ENCODE peak calls at places on chromosomes 12 and 14, in seven cellular contexts. N, V, W, T, H, L and G are unnamed samples.

GRCh38 chr12:121514184-121514742 is 66.6 kb downstream of the KDM2B start:
- DNase-seq in N (peak; percentile 24), V (no peak), W (no peak), T (no peak), H (no peak), L (no peak), G (no peak)

GRCh38 chr12:93657076-93657475 is 20.1 kb upstream of the CRADD start:
- DNase-seq in N (no peak), V (no peak), W (no peak), T (no peak), H (no peak), L (no peak), G (no peak)

GRCh38 chr12:75439930-75440329 is 40.6 kb upstream of the GLIPR1 start:
- DNase-seq in N (no peak), V (no peak), W (no peak), T (no peak), H (no peak), L (no peak), G (no peak)

GRCh38 chr12:48419409-48419935 is 52.9 kb upstream of the ANP32D start:
- DNase-seq in N (no peak), V (no peak), W (no peak), T (no peak), H (no peak), L (no peak), G (no peak)

GRCh38 chr12:121748571-121749265 is 36.2 kb downstream of the TMEM120B start:
- DNase-seq in N (no peak), V (no peak), W (peak; percentile 88), T (no peak), H (peak; percentile 52), L (peak; percentile 84), G (peak; percentile 46)

GRCh38 chr12:116697305-116698130 is 40.4 kb downstream of the SPRING1 start:
- DNase-seq in N (peak; percentile 55), V (no peak), W (peak; percentile 57), T (peak; percentile 40), H (no peak), L (peak; percentile 48), G (peak; percentile 69)

GRCh38 chr12:89073659-89074058 is 278.6 kb downstream of the DUSP6 start:
- DNase-seq in N (no peak), V (no peak), W (no peak), T (no peak), H (no peak), L (no peak), G (no peak)

GRCh38 chr14:72451081-72451972 is 442.6 kb downstream of the DPF3 start:
- DNase-seq in N (no peak), V (peak; percentile 84), W (no peak), T (no peak), H (no peak), L (no peak), G (no peak)

GRCh38 chr12:67482751-67483661 is 165.5 kb upstream of the DYRK2 start:
- DNase-seq in N (peak; percentile 3), V (peak; percentile 66), W (no peak), T (no peak), H (no peak), L (no peak), G (no peak)

GRCh38 chr14:91399868-91400640 is 17.6 kb downstream of the CCDC88C start:
- DNase-seq in N (no peak), V (no peak), W (no peak), T (no peak), H (peak; percentile 55), L (no peak), G (no peak)

GRCh38 chr14:67984274-67984673 is 164.7 kb downstream of the RAD51B start:
- DNase-seq in N (no peak), V (no peak), W (no peak), T (no peak), H (no peak), L (no peak), G (no peak)

GRCh38 chr12:34214011-34214410 is 191.7 kb downstream of the ALG10 start:
- DNase-seq in N (no peak), V (no peak), W (no peak), T (no peak), H (no peak), L (no peak), G (no peak)

GRCh38 chr12:33440477-33440876 is 858 bp upstream of the SYT10 start:
- DNase-seq in N (no peak), V (no peak), W (no peak), T (no peak), H (no peak), L (no peak), G (no peak)

GRCh38 chr12:14756331-14757143 is 46.7 kb downstream of the WBP11 start:
- DNase-seq in N (peak; percentile 22), V (no peak), W (peak; percentile 45), T (no peak), H (peak; percentile 62), L (no peak), G (no peak)

GRCh38 chr12:122072031-122072970 is 6.3 kb upstream of the MLXIP start:
- DNase-seq in N (peak; percentile 83), V (no peak), W (no peak), T (no peak), H (no peak), L (no peak), G (peak; percentile 56)

GRCh38 chr12:53255993-53256392 is 12.1 kb upstream of the ESPL1 start:
- DNase-seq in N (no peak), V (no peak), W (no peak), T (no peak), H (no peak), L (no peak), G (no peak)

DNA sequence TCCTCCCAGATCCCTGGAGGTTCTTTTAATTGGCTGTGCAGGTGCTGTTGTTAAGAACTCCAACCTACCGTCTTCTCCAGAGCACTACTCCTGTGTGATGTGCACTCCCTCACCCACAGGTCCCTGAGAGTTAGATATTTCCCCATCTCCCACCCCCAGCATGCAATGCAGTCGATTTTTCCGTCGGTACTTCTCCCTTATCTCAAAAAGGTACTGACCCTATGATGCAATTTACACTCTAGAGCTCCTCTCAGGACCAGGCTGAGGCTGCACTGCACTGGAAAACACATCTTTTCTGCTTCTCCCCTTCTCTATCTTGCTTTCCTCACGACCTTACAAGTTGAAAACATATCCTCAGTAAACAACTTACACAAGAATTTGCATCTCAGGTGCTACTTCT is 312.4 kb upstream of the TBX3 start:
- DNase-seq in N (no peak), V (no peak), W (no peak), T (no peak), H (no peak), L (no peak), G (no peak)
- TF ChIP-seq JUND in N (no peak), V (no peak), W (no peak), T (no peak), H (no peak), L (no peak), G (no peak)

GRCh38 chr12:12837025-12837872 is 24.1 kb downstream of the DDX47 start:
- DNase-seq in N (peak; percentile 66), V (no peak), W (peak; percentile 37), T (peak; percentile 67), H (peak; percentile 51), L (peak; percentile 48), G (peak; percentile 16)
- TF ChIP-seq JUND in N (no peak), V (no peak), W (no peak), T (no peak), H (no peak), L (no peak), G (no peak)

GRCh38 chr14:73937012-73937411 is 12.9 kb downstream of the FAM161B start:
- DNase-seq in N (no peak), V (no peak), W (no peak), T (no peak), H (no peak), L (no peak), G (no peak)

GRCh38 chr14:73935666-73936065 is 14.2 kb downstream of the FAM161B start:
- DNase-seq in N (peak; percentile 51), V (no peak), W (no peak), T (no peak), H (no peak), L (peak; percentile 26), G (peak; percentile 33)
- TF ChIP-seq JUND in N (no peak), V (no peak), W (no peak), T (no peak), H (no peak), L (no peak), G (no peak)

GRCh38 chr14:64718762-64719161 is 14.5 kb downstream of the PLEKHG3 start:
- DNase-seq in N (no peak), V (no peak), W (no peak), T (no peak), H (no peak), L (no peak), G (no peak)

GRCh38 chr14:64715628-64716412 is 11.6 kb downstream of the PLEKHG3 start:
- DNase-seq in N (no peak), V (no peak), W (no peak), T (no peak), H (peak; percentile 80), L (no peak), G (peak; percentile 60)

GRCh38 chr14:64720190-64720589 is 16.0 kb downstream of the PLEKHG3 start:
- DNase-seq in N (no peak), V (no peak), W (peak; percentile 67), T (peak; percentile 93), H (no peak), L (no peak), G (peak; percentile 86)

GRCh38 chr14:64719601-64720000 is 15.4 kb downstream of the PLEKHG3 start:
- DNase-seq in N (no peak), V (no peak), W (no peak), T (no peak), H (no peak), L (no peak), G (no peak)

DNA sequence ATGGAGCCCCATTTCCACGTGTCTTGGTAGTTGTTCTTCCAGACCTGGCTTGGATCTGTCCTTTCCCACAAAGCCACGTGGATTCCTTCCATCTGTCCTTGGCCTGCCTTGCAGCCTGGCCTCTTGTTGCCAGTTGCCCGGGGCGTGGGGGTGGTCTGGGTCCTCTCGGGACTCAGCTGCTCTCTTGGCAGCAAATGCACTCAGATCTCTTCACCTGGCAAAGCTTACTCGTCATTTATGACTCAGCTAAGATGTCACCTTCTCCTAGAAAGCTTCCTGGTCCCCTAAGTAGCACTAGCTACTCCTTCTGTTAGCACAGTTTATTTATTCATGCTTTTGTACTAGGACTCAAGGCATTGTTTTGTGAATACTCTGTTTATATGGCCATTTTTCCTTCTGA is 13.6 kb downstream of the PLEKHG3 start:
- DNase-seq in N (no peak), V (no peak), W (no peak), T (no peak), H (no peak), L (no peak), G (peak; percentile 33)
- TF ChIP-seq JUND in N (no peak), V (no peak), W (no peak), T (no peak), H (no peak), L (no peak), G (no peak)

DNA sequence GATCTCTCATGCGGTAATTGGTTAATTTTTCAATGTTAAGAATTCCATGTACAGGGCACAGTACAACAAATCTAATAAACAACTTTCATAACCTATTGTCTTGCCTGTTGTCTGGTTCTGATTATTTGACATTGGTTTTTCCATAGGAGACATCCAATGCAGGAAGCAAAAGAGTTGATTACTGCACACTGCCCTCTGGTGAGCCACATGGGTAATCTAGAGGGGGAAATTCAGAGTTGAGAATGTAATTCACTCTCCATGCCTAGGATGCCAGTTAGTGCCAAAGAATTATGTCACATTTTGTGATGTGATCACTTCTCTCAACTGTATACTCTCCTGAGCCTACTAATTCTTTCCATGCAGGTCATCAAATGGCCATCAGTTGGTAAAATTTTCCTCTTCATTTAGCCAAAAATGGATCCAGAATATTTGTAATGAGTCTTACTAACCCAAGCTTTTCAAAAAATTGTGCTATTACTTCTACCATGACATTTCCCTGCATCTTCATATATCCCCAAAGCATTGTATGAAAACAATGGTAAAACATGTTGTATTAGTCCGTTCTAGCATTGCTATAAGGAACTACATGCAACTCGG is 17.7 kb upstream of the CCDC91 start:
- DNase-seq in N (peak; percentile 42), V (no peak), W (peak; percentile 39), T (peak; percentile 36), H (no peak), L (peak; percentile 24), G (peak; percentile 73)
- TF ChIP-seq JUND in N (no peak), V (no peak), W (no peak), T (no peak), H (no peak), L (peak; percentile 11), G (no peak)